ENCODE peak calls at places on chromosomes 13 and 19, in eight cellular contexts. I is mucosa of gallbladder; M is germinal center; R is T-helper 1 cell; Z is mucosa of descending colon; B is ureter; S is LHCN-M2; L is CD8-positive, alpha-beta T cell. W is an unnamed sample.
A peak's percentile ranks its signal among the peaks of the same experiment; 100 is the strongest.

GRCh38 chr13:40485611-40486517 is 180.6 kb downstream of the FOXO1 start:
- DNase-seq in B (no peak), Z (no peak), R (peak; percentile 79), L (peak; percentile 63), S (no peak), M (no peak), I (no peak), W (no peak)

GRCh38 chr13:79128158-79128557 is 277.9 kb downstream of the RBM26 start:
- DNase-seq in M (no peak), S (peak; percentile 51), Z (no peak), B (no peak), R (no peak), I (no peak), L (no peak), W (peak; percentile 89)

GRCh38 chr19:49110567-49110966 is 3.6 kb upstream of the LIN7B start:
- DNase-seq in B (no peak), R (no peak), L (no peak), Z (no peak), S (peak; percentile 46), M (no peak), I (no peak), W (peak; percentile 41)

GRCh38 chr13:111153977-111154332 is 38.8 kb downstream of the ARHGEF7 start:
- DNase-seq in M (peak; percentile 59), I (no peak), L (peak; percentile 30), Z (peak; percentile 81), B (no peak), R (no peak), S (no peak), W (no peak)

GRCh38 chr19:42360787-42361544 is 29.1 kb downstream of the CNFN start:
- DNase-seq in M (no peak), S (no peak), Z (no peak), L (no peak), R (no peak), B (no peak), I (no peak), W (peak; percentile 77)

GRCh38 chr13:88622362-88622973 is 951.3 kb downstream of the SLITRK5 start:
- DNase-seq in I (no peak), S (no peak), L (peak; percentile 12), M (no peak), R (no peak), Z (no peak), B (no peak), W (peak; percentile 40)

GRCh38 chr13:87941244-87941643 is 270.1 kb downstream of the SLITRK5 start:
- DNase-seq in I (no peak), Z (no peak), S (no peak), L (no peak), B (no peak), R (no peak), M (no peak), W (no peak)

GRCh38 chr13:50513528-50513863 is 330.0 kb downstream of the DLEU7 start:
- DNase-seq in I (no peak), B (no peak), Z (no peak), M (no peak), L (no peak), S (no peak), R (no peak), W (no peak)

GRCh38 chr13:97004096-97004876 is 10.0 kb upstream of the OXGR1 start:
- DNase-seq in R (no peak), S (peak; percentile 43), Z (no peak), M (no peak), B (no peak), L (no peak), I (no peak), W (peak; percentile 98)

GRCh38 chr13:33799950-33800592 is 17.9 kb upstream of the RFC3 start:
- DNase-seq in S (peak; percentile 31), M (peak; percentile 9), R (no peak), Z (no peak), B (no peak), I (no peak), L (no peak), W (peak; percentile 44)

GRCh38 chr13:80584785-80585184 is 243.9 kb upstream of the SPRY2 start:
- DNase-seq in B (no peak), R (no peak), I (no peak), Z (no peak), L (no peak), M (no peak), S (no peak), W (no peak)

GRCh38 chr13:72726721-72727416 is 560 bp downstream of the MZT1 start:
- DNase-seq in B (peak; percentile 44), L (no peak), S (peak; percentile 17), I (no peak), R (peak; percentile 36), M (peak; percentile 45), Z (peak; percentile 83), W (no peak)

GRCh38 chr19:40281381-40282208 is 3.5 kb downstream of the AKT2 start:
- DNase-seq in I (no peak), Z (no peak), B (no peak), M (no peak), S (no peak), R (no peak), L (no peak), W (peak; percentile 61)

GRCh38 chr19:47226426-47227346 is 4.3 kb downstream of the BBC3 start:
- DNase-seq in Z (peak; percentile 94), B (peak; percentile 89), L (peak; percentile 21), S (peak; percentile 84), R (peak; percentile 85), I (peak; percentile 81), M (no peak), W (peak; percentile 66)

GRCh38 chr19:54928299-54928698 is 19.0 kb downstream of the NLRP7 start:
- DNase-seq in I (no peak), R (no peak), Z (no peak), S (no peak), B (no peak), M (no peak), L (no peak), W (peak; percentile 5)

GRCh38 chr19:45506991-45507863 is at the start of gene VASP:
- DNase-seq in M (peak; percentile 86), S (peak; percentile 82), I (peak; percentile 91), B (peak; percentile 93), Z (peak; percentile 95), L (peak; percentile 89), R (peak; percentile 95), W (peak; percentile 81)

GRCh38 chr13:21203132-21203531 is 26.7 kb downstream of the MRPL57 start:
- DNase-seq in I (no peak), S (peak; percentile 14), Z (no peak), M (no peak), B (no peak), L (no peak), R (no peak), W (no peak)

GRCh38 chr19:44111910-44112463 is 1.2 kb upstream of the ZNF225 start:
- DNase-seq in Z (no peak), I (peak; percentile 16), R (peak; percentile 8), L (no peak), B (no peak), S (peak; percentile 67), M (no peak), W (peak; percentile 89)

GRCh38 chr13:96072392-96072791 is 17.5 kb upstream of the HS6ST3 start:
- DNase-seq in M (no peak), B (no peak), L (no peak), I (no peak), Z (no peak), S (no peak), R (no peak), W (no peak)

GRCh38 chr19:41324921-41325639 is 15.1 kb downstream of the CCDC97 start:
- DNase-seq in R (no peak), M (no peak), L (no peak), Z (peak; percentile 80), I (no peak), S (peak; percentile 72), B (peak; percentile 74), W (peak; percentile 83)

GRCh38 chr13:23898101-23898500 is 799 bp upstream of the C1QTNF9B start:
- DNase-seq in L (no peak), B (no peak), M (no peak), Z (no peak), R (no peak), S (no peak), I (peak; percentile 31), W (peak; percentile 94)

GRCh38 chr13:99335603-99336002 is 28.4 kb upstream of the GPR183 start:
- DNase-seq in S (peak; percentile 67), L (no peak), Z (no peak), R (no peak), I (peak; percentile 7), B (no peak), M (peak; percentile 33), W (no peak)

W was measured in amniotic epithelial cell.